ENCODE peak calls at places on chromosomes 16 and 17, in four cellular contexts. M is HepG2, B is H1, T is SK-N-SH. C is an unnamed sample.

GRCh38 chr17:13346081-13346533 is 255.6 kb downstream of the HS3ST3A1 start:
- DNase-seq in M (no peak), B (no peak), T (no peak), C (no peak)

GRCh38 chr16:56400458-56400857 is 24.9 kb downstream of the AMFR start:
- DNase-seq in M (no peak), B (no peak), T (no peak), C (no peak)

GRCh38 chr16:84943620-84944019 is 67.7 kb downstream of the ZDHHC7 start:
- DNase-seq in M (no peak), B (no peak), T (no peak), C (no peak)

GRCh38 chr17:41734139-41734948 is at the start of gene HAP1:
- DNase-seq in M (no peak), B (peak), T (peak), C (no peak)

GRCh38 chr17:63919311-63919723 is 678 bp upstream of the GH1 start:
- DNase-seq in M (peak), B (no peak), T (peak), C (peak)

GRCh38 chr16:53087101-53087500 is 32.3 kb downstream of the CHD9 start:
- DNase-seq in M (no peak), B (no peak), T (no peak), C (no peak)

GRCh38 chr17:12256380-12256995 is 235.8 kb downstream of the MAP2K4 start:
- DNase-seq in M (peak), B (no peak), T (peak), C (peak)

GRCh38 chr17:31320791-31321190 is 631 bp downstream of the EVI2A start:
- DNase-seq in M (no peak), B (no peak), T (peak), C (no peak)

GRCh38 chr17:83079340-83079747 is at the start of gene METRNL:
- DNase-seq in M (no peak), B (no peak), T (peak), C (no peak)

GRCh38 chr17:36198831-36199465 is 2.4 kb upstream of the CCL3L1 start:
- DNase-seq in M (no peak), B (no peak), T (no peak), C (no peak)

GRCh38 chr17:42842286-42842685 is 2.1 kb upstream of the AOC2 start:
- DNase-seq in M (no peak), B (no peak), T (no peak), C (no peak)

GRCh38 chr17:1294157-1294717 is 14.8 kb downstream of the TRARG1 start:
- DNase-seq in M (no peak), B (no peak), T (no peak), C (no peak)

GRCh38 chr16:27439273-27440018 is 37.5 kb downstream of the IL21R start:
- DNase-seq in M (no peak), B (no peak), T (peak), C (no peak)

GRCh38 chr16:66612422-66612821 is 7.9 kb downstream of the CMTM3 start:
- DNase-seq in M (no peak), B (no peak), T (no peak), C (no peak)

GRCh38 chr16:608019-608418 is 18.2 kb downstream of the RAB40C start:
- DNase-seq in M (no peak), B (no peak), T (no peak), C (no peak)

GRCh38 chr17:30920282-30920681 is 1.5 kb upstream of the ADAP2 start:
- DNase-seq in M (peak), B (peak), T (peak), C (no peak)

GRCh38 chr16:87661561-87661960 is 59.3 kb downstream of the JPH3 start:
- DNase-seq in M (peak), B (peak), T (no peak), C (no peak)

GRCh38 chr17:61389670-61390478 is 9.8 kb upstream of the TBX2 start:
- DNase-seq in M (no peak), B (no peak), T (peak), C (no peak)

GRCh38 chr17:75878174-75878998 is at the start of gene TRIM47:
- DNase-seq in M (peak), B (no peak), T (peak), C (no peak)

GRCh38 chr17:50205111-50205821 is 3.8 kb upstream of the COL1A1 start:
- DNase-seq in M (no peak), B (no peak), T (no peak), C (no peak)

GRCh38 chr16:2512920-2513404 is 790 bp upstream of the ATP6V0C start:
- DNase-seq in M (no peak), B (no peak), T (peak), C (no peak)

GRCh38 chr17:65479282-65479681 is 82.2 kb downstream of the AXIN2 start:
- DNase-seq in M (no peak), B (no peak), T (no peak), C (no peak)

GRCh38 chr17:12545877-12546513 is 119.7 kb upstream of the MYOCD start:
- DNase-seq in M (peak), B (peak), T (peak), C (no peak)

GRCh38 chr16:31453255-31454204 is 5.8 kb upstream of the ARMC5 start:
- DNase-seq in M (peak), B (no peak), T (no peak), C (no peak)

GRCh38 chr16:546909-547770 is 13.1 kb upstream of the PRR35 start:
- DNase-seq in M (no peak), B (no peak), T (peak), C (no peak)

GRCh38 chr16:88062341-88062861 is 111.2 kb downstream of the BANP start:
- DNase-seq in M (no peak), B (no peak), T (peak), C (no peak)

GRCh38 chr17:21177401-21177800 is 36.6 kb downstream of the TMEM11 start:
- DNase-seq in M (no peak), B (no peak), T (peak), C (no peak)

GRCh38 chr17:37802712-37803416 is 58.0 kb upstream of the HNF1B start:
- DNase-seq in M (no peak), B (no peak), T (no peak), C (no peak)

GRCh38 chr16:50334106-50334975 is 34.4 kb downstream of the BRD7 start:
- DNase-seq in M (no peak), B (no peak), T (no peak), C (no peak)

GRCh38 chr17:795721-796120 is 13.6 kb downstream of the MRM3 start:
- DNase-seq in M (no peak), B (no peak), T (no peak), C (no peak)

GRCh38 chr17:18166894-18167293 is 16.7 kb upstream of the ALKBH5 start:
- DNase-seq in M (no peak), B (no peak), T (no peak), C (no peak)

GRCh38 chr17:50071692-50072091 is 15.8 kb downstream of the ITGA3 start:
- DNase-seq in M (no peak), B (no peak), T (no peak), C (no peak)

GRCh38 chr17:16945513-16946201 is 26.3 kb downstream of the TNFRSF13B start:
- DNase-seq in M (no peak), B (no peak), T (peak), C (no peak)

GRCh38 chr17:2233441-2233947 is 70.1 kb downstream of the SMG6 start:
- DNase-seq in M (no peak), B (no peak), T (no peak), C (no peak)

GRCh38 chr16:28106467-28106866 is 43.0 kb upstream of the GSG1L start:
- DNase-seq in M (no peak), B (no peak), T (no peak), C (no peak)

GRCh38 chr17:40021471-40021961 is 6.3 kb downstream of the CSF3 start:
- DNase-seq in M (no peak), B (no peak), T (no peak), C (no peak)

GRCh38 chr16:86217001-86217890 is 293.1 kb upstream of the FOXF1 start:
- DNase-seq in M (no peak), B (no peak), T (no peak), C (no peak)

GRCh38 chr16:80743772-80744171 is 60.6 kb downstream of the CDYL2 start:
- DNase-seq in M (no peak), B (no peak), T (no peak), C (no peak)

GRCh38 chr16:69340095-69340644 is 598 bp downstream of the NIP7 start:
- DNase-seq in M (no peak), B (no peak), T (no peak), C (no peak)
- TF ChIP-seq TCF12 in M (no peak), B (no peak), T (no peak), C (no peak)

DNA sequence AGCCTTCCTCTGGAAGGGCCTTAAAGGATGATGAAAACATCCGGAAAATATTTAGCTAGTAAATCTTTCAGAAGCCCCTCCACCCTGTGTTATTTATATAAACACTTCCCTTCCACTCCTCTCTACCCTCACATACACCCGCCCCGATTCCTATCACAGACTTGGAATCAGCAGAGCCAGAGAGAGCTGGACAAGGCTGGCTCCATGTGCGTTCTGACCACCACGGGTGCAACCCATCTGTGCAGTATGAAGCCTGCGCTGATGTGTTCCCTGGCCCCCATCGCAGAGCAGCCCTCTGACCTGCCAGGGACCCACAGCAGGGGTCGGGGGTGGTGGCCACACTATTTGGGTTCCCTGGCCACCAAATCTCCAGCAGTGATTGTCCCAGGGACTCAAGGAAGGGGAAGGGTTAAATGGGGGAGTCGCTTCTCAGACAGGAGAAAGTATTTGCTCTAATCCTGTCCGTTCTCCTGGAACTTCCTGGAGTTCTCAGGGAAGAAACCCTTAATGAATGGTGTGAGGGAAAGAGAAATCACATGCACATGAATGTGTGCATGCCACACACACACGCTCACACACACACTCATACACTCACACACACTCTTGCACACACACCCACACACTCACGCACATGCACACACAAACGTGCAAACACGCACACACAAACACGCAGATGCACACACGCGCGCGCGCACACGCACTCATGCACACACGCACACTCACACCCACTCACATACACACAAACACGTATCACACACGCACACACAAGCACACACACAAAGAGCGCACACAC is 72.4 kb downstream of the GAS7 start:
- DNase-seq in M (no peak), B (no peak), T (no peak), C (no peak)
- TF ChIP-seq TCF12 in M (no peak), B (no peak), T (no peak), C (no peak)

GRCh38 chr16:57681950-57682728 is 12.5 kb upstream of the DRC7 start:
- DNase-seq in M (no peak), B (no peak), T (no peak), C (no peak)
- TF ChIP-seq TCF12 in M (no peak), B (no peak), T (no peak), C (no peak)

DNA sequence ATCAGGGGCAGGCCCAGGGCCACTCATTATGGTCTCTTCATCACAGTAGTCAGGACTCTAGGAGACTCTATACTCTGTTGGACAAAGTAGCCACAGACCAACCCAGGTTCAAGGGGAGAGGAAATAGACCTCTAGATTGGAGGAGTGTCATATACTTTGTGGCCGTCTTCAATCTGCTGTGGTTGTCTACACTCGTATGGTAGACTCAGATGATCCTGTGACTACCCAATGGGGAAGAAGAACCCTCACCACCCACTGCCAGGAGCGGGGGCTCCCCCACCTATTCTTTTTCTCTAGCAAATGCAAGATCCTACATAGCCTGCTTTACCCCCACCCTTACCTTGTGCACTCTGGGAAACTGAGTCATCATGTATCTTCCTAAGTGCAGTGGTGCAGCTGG is 80.5 kb downstream of the KSR1 start:
- DNase-seq in M (no peak), B (no peak), T (no peak), C (no peak)
- TF ChIP-seq TCF12 in M (no peak), B (no peak), T (no peak), C (no peak)

DNA sequence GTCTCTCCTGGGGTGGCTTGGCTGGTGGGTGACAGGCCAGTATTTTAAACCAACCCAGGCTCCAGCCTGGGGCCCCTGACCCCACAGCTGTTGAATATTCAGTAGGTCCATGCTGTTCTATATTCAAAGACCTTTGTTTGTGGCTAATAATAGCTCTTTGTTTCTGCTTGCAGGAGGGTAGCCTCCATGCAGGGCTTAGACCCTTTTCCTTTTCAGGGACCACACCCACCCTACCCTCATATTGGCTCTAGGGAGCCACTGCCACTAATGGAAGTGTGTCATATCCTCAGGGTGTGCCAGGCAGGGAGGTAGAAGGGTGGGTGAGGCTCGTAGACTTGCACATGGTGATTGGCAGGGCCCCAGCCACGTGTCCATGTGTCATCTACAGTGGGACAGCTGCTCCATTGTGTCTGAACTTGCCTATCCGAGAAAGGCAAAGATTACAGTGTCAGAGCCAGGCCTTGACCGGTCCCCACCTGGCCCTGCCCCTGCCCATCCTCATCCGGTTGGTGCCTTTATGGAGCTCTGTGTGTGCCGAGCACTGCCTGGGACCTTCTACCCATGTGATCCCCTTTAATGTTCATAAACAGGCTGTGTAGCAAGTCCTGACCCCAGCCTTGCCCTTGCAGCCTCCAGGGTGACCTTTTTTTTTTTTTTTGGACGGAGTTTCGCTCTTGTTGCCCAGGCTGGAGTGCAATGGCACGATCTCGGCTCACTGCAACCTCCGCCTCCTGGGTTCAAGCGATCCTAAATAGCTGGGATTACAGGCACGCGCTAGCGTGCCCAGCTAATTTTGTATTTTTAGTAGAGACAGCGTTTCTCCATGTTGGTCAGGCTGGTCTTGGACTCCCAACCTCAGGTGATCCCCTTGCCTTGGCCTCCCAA is 22.1 kb downstream of the TMC7 start:
- DNase-seq in M (peak), B (peak), T (no peak), C (no peak)
- TF ChIP-seq TCF12 in M (peak), B (no peak), T (no peak), C (no peak)

C was measured in GM12878.